ENCODE peak calls at places on chromosomes 1 and 21, in six cellular contexts. H, B, W, L, M and K are unnamed samples.

GRCh38 chr1:245512980-245513578 is 358.3 kb downstream of the KIF26B start:
- DNase-seq in W (no peak), H (no peak), L (no peak), M (peak; percentile 19), B (peak; percentile 16), K (no peak)

GRCh38 chr1:53658489-53659230 is 80.3 kb downstream of the GLIS1 start:
- DNase-seq in L (no peak), M (no peak), B (no peak), H (no peak), W (no peak), K (no peak)

GRCh38 chr1:213996320-213997022 is 8.7 kb downstream of the PROX1 start:
- DNase-seq in H (no peak), B (no peak), W (no peak), L (no peak), M (peak; percentile 71), K (no peak)

GRCh38 chr21:15592957-15593356 is 136.8 kb upstream of the USP25 start:
- DNase-seq in B (no peak), H (no peak), M (no peak), W (no peak), L (no peak), K (no peak)

GRCh38 chr1:86906419-86906818 is 7.5 kb downstream of the SELENOF start:
- DNase-seq in L (no peak), H (no peak), B (peak; percentile 21), M (no peak), W (no peak), K (no peak)

GRCh38 chr1:234531181-234532132 is 52.5 kb upstream of the TARBP1 start:
- DNase-seq in H (no peak), B (peak; percentile 83), M (peak; percentile 30), L (no peak), W (peak; percentile 82), K (no peak)

GRCh38 chr1:203463469-203464062 is 12.0 kb upstream of the PRELP start:
- DNase-seq in H (no peak), M (no peak), L (no peak), B (no peak), W (no peak), K (no peak)

GRCh38 chr21:44423941-44424607 is 31.2 kb upstream of the LRRC3 start:
- DNase-seq in W (no peak), L (no peak), H (no peak), M (no peak), B (no peak), K (no peak)

GRCh38 chr1:11868331-11868730 is 9.6 kb upstream of the NPPB start:
- DNase-seq in B (no peak), L (no peak), H (no peak), M (no peak), W (no peak), K (no peak)

GRCh38 chr21:27419153-27419552 is 452.3 kb upstream of the ADAMTS5 start:
- DNase-seq in M (no peak), L (no peak), W (no peak), B (no peak), H (no peak), K (no peak)

GRCh38 chr1:110380667-110381283 is 10.1 kb downstream of the SLC16A4 start:
- DNase-seq in M (no peak), L (no peak), W (no peak), H (no peak), B (peak; percentile 95), K (no peak)

GRCh38 chr1:220221670-220222069 is 50.6 kb downstream of the RAB3GAP2 start:
- DNase-seq in L (no peak), M (no peak), W (no peak), H (no peak), B (no peak), K (no peak)

GRCh38 chr1:153679337-153680119 is 1.0 kb downstream of the NPR1 start:
- DNase-seq in L (no peak), H (peak; percentile 40), M (no peak), B (no peak), W (no peak), K (no peak)

GRCh38 chr1:43121251-43121650 is 50.8 kb downstream of the EBNA1BP2 start:
- DNase-seq in W (peak; percentile 71), H (no peak), B (no peak), L (no peak), M (no peak), K (no peak)

GRCh38 chr1:110555807-110556470 is 37.0 kb upstream of the KCNA10 start:
- DNase-seq in B (no peak), W (no peak), H (no peak), M (peak; percentile 95), L (no peak), K (no peak)

GRCh38 chr1:46960250-46960649 is 19.0 kb upstream of the CYP4A11 start:
- DNase-seq in H (no peak), W (peak; percentile 23), L (no peak), M (no peak), B (no peak), K (no peak)

GRCh38 chr1:99590578-99591209 is 55.2 kb upstream of the PALMD start:
- DNase-seq in L (no peak), B (peak; percentile 89), H (no peak), W (peak; percentile 79), M (peak; percentile 25), K (peak; percentile 98)

GRCh38 chr1:152654110-152654509 is 9.1 kb upstream of the LCE2D start:
- DNase-seq in H (peak; percentile 64), M (peak; percentile 71), W (peak; percentile 57), B (peak; percentile 28), L (no peak), K (no peak)

GRCh38 chr21:43771199-43771675 is 4.9 kb downstream of the CSTB start:
- DNase-seq in H (no peak), L (no peak), W (no peak), M (no peak), B (no peak), K (no peak)